ENCODE peak calls at places on chromosome 7, in nine cellular contexts. L, B, Y, W, N, J, I, P and M are unnamed samples.

GRCh38 chr7:56105508-56105907 is 768 bp downstream of the CHCHD2 start:
- DNase-seq in J (no peak), Y (peak), W (peak), P (peak), I (peak), B (peak), L (peak), N (peak), M (no peak)

GRCh38 chr7:63054191-63054661 is 944.4 kb upstream of the ZNF722 start:
- DNase-seq in W (no peak), N (no peak), J (no peak), P (no peak), I (no peak), B (no peak), L (no peak), Y (no peak), M (no peak)

GRCh38 chr7:55622241-55622835 is 50.0 kb upstream of the VOPP1 start:
- DNase-seq in P (no peak), Y (no peak), N (no peak), B (no peak), L (no peak), I (no peak), J (no peak), W (no peak), M (no peak)

GRCh38 chr7:96143495-96144259 is 178.2 kb downstream of the SLC25A13 start:
- DNase-seq in P (no peak), B (no peak), N (no peak), I (no peak), Y (no peak), J (no peak), W (no peak), L (no peak), M (no peak)

GRCh38 chr7:22607180-22607579 is 107.2 kb upstream of the STEAP1B start:
- DNase-seq in I (no peak), J (no peak), P (no peak), L (no peak), W (peak), Y (no peak), B (peak), N (peak), M (no peak)

GRCh38 chr7:40058027-40058426 is 76.4 kb downstream of the MPLKIP start:
- DNase-seq in B (no peak), Y (no peak), J (no peak), I (no peak), N (no peak), W (no peak), L (no peak), P (no peak), M (no peak)

GRCh38 chr7:149241695-149242094 is 2.2 kb downstream of the ZNF212 start:
- DNase-seq in I (no peak), W (no peak), J (no peak), Y (no peak), B (no peak), L (no peak), N (no peak), P (no peak), M (no peak)

GRCh38 chr7:32216759-32217158 is 146.6 kb upstream of the PDE1C start:
- DNase-seq in N (no peak), J (no peak), L (no peak), P (no peak), I (no peak), Y (no peak), W (no peak), B (no peak), M (no peak)